ENCODE peak calls at places on chromosomes 16 and 17, in seven cellular contexts. One of them, this sample, is unnamed.
A peak's percentile ranks its signal among the peaks of the same experiment; 100 is the strongest.

GRCh38 chr17:64974750-64975317 is 55.6 kb upstream of the LRRC37A3 start:
- DNase-seq in naive thymus-derived CD4-positive, alpha-beta T cell: no peak
- DNase-seq in A549: no peak
- DNase-seq in lung: no peak
- DNase-seq in heart left ventricle: no peak
- DNase-seq in IMR-90: no peak
- DNase-seq in HAP-1: no peak
- DNase-seq in this sample: no peak

GRCh38 chr17:9350083-9350482 is 225.5 kb downstream of the STX8 start:
- DNase-seq in IMR-90: peak; percentile 98
- DNase-seq in heart left ventricle: no peak
- DNase-seq in HAP-1: no peak
- DNase-seq in A549: no peak
- DNase-seq in lung: no peak
- DNase-seq in naive thymus-derived CD4-positive, alpha-beta T cell: no peak
- DNase-seq in this sample: no peak

GRCh38 chr17:2685696-2686095 is 25.9 kb downstream of the CLUH start:
- DNase-seq in IMR-90: no peak
- DNase-seq in heart left ventricle: no peak
- DNase-seq in A549: no peak
- DNase-seq in lung: no peak
- DNase-seq in HAP-1: no peak
- DNase-seq in naive thymus-derived CD4-positive, alpha-beta T cell: no peak
- DNase-seq in this sample: peak; percentile 24

GRCh38 chr16:47045459-47045858 is 72.0 kb upstream of the DNAJA2 start:
- DNase-seq in heart left ventricle: no peak
- DNase-seq in lung: no peak
- DNase-seq in naive thymus-derived CD4-positive, alpha-beta T cell: no peak
- DNase-seq in A549: no peak
- DNase-seq in HAP-1: no peak
- DNase-seq in IMR-90: no peak
- DNase-seq in this sample: no peak

GRCh38 chr17:64386412-64387144 is 4.1 kb downstream of the PECAM1 start:
- DNase-seq in heart left ventricle: no peak
- DNase-seq in HAP-1: no peak
- DNase-seq in IMR-90: no peak
- DNase-seq in lung: no peak
- DNase-seq in naive thymus-derived CD4-positive, alpha-beta T cell: no peak
- DNase-seq in A549: no peak
- DNase-seq in this sample: no peak

GRCh38 chr17:78759969-78760352 is 22.1 kb downstream of the CYTH1 start:
- DNase-seq in A549: no peak
- DNase-seq in lung: no peak
- DNase-seq in IMR-90: no peak
- DNase-seq in HAP-1: no peak
- DNase-seq in naive thymus-derived CD4-positive, alpha-beta T cell: no peak
- DNase-seq in heart left ventricle: no peak
- DNase-seq in this sample: no peak

GRCh38 chr17:83155128-83156081 is 76.0 kb downstream of the METRNL start:
- DNase-seq in naive thymus-derived CD4-positive, alpha-beta T cell: no peak
- DNase-seq in HAP-1: no peak
- DNase-seq in IMR-90: peak; percentile 44
- DNase-seq in A549: no peak
- DNase-seq in lung: peak; percentile 29
- DNase-seq in heart left ventricle: no peak
- DNase-seq in this sample: no peak

GRCh38 chr17:19348081-19348650 is 14.4 kb downstream of the B9D1 start:
- DNase-seq in heart left ventricle: no peak
- DNase-seq in IMR-90: no peak
- DNase-seq in lung: no peak
- DNase-seq in HAP-1: no peak
- DNase-seq in A549: no peak
- DNase-seq in naive thymus-derived CD4-positive, alpha-beta T cell: no peak
- DNase-seq in this sample: no peak

GRCh38 chr16:85936761-85937343 is 37.9 kb downstream of the IRF8 start:
- DNase-seq in IMR-90: no peak
- DNase-seq in heart left ventricle: no peak
- DNase-seq in HAP-1: no peak
- DNase-seq in naive thymus-derived CD4-positive, alpha-beta T cell: no peak
- DNase-seq in A549: no peak
- DNase-seq in lung: no peak
- DNase-seq in this sample: peak; percentile 40

GRCh38 chr16:65375651-65376050 is 253.8 kb upstream of the CDH11 start:
- DNase-seq in IMR-90: peak; percentile 58
- DNase-seq in lung: no peak
- DNase-seq in HAP-1: no peak
- DNase-seq in A549: no peak
- DNase-seq in naive thymus-derived CD4-positive, alpha-beta T cell: no peak
- DNase-seq in heart left ventricle: no peak
- DNase-seq in this sample: no peak

GRCh38 chr17:7021993-7022778 is 664 bp upstream of the BCL6B start:
- DNase-seq in A549: peak; percentile 95
- DNase-seq in heart left ventricle: peak; percentile 92
- DNase-seq in HAP-1: peak; percentile 86
- DNase-seq in naive thymus-derived CD4-positive, alpha-beta T cell: peak; percentile 82
- DNase-seq in lung: peak; percentile 77
- DNase-seq in IMR-90: peak; percentile 36
- DNase-seq in this sample: peak; percentile 72

GRCh38 chr17:5283531-5284315 is 1.6 kb downstream of the RABEP1 start:
- DNase-seq in lung: no peak
- DNase-seq in IMR-90: peak; percentile 19
- DNase-seq in A549: no peak
- DNase-seq in HAP-1: peak; percentile 15
- DNase-seq in heart left ventricle: no peak
- DNase-seq in naive thymus-derived CD4-positive, alpha-beta T cell: no peak
- DNase-seq in this sample: peak; percentile 12

GRCh38 chr17:78717431-78717980 is 64.6 kb downstream of the CYTH1 start:
- DNase-seq in HAP-1: peak; percentile 68
- DNase-seq in lung: no peak
- DNase-seq in A549: peak; percentile 74
- DNase-seq in heart left ventricle: no peak
- DNase-seq in IMR-90: peak; percentile 26
- DNase-seq in naive thymus-derived CD4-positive, alpha-beta T cell: no peak
- DNase-seq in this sample: no peak

GRCh38 chr16:58414938-58415451 is 22.7 kb downstream of the GINS3 start:
- DNase-seq in A549: no peak
- DNase-seq in naive thymus-derived CD4-positive, alpha-beta T cell: no peak
- DNase-seq in HAP-1: no peak
- DNase-seq in lung: no peak
- DNase-seq in IMR-90: peak; percentile 29
- DNase-seq in heart left ventricle: no peak
- DNase-seq in this sample: no peak

GRCh38 chr16:21116148-21116693 is 34.4 kb downstream of the DNAH3 start:
- DNase-seq in heart left ventricle: no peak
- DNase-seq in naive thymus-derived CD4-positive, alpha-beta T cell: peak; percentile 2
- DNase-seq in HAP-1: peak; percentile 28
- DNase-seq in IMR-90: no peak
- DNase-seq in A549: no peak
- DNase-seq in lung: no peak
- DNase-seq in this sample: no peak

GRCh38 chr17:44043326-44043725 is 23.1 kb downstream of the LSM12 start:
- DNase-seq in A549: no peak
- DNase-seq in lung: no peak
- DNase-seq in heart left ventricle: no peak
- DNase-seq in naive thymus-derived CD4-positive, alpha-beta T cell: no peak
- DNase-seq in IMR-90: peak; percentile 63
- DNase-seq in HAP-1: no peak
- DNase-seq in this sample: no peak

GRCh38 chr17:17888821-17889220 is 52.0 kb upstream of the SREBF1 start:
- DNase-seq in lung: no peak
- DNase-seq in heart left ventricle: no peak
- DNase-seq in HAP-1: no peak
- DNase-seq in naive thymus-derived CD4-positive, alpha-beta T cell: no peak
- DNase-seq in IMR-90: peak; percentile 11
- DNase-seq in A549: peak; percentile 44
- DNase-seq in this sample: no peak

GRCh38 chr17:17888371-17888770 is 51.6 kb upstream of the SREBF1 start:
- DNase-seq in naive thymus-derived CD4-positive, alpha-beta T cell: no peak
- DNase-seq in heart left ventricle: no peak
- DNase-seq in A549: no peak
- DNase-seq in lung: no peak
- DNase-seq in HAP-1: no peak
- DNase-seq in IMR-90: no peak
- DNase-seq in this sample: no peak

GRCh38 chr17:17890773-17891759 is 54.3 kb upstream of the SREBF1 start:
- DNase-seq in A549: peak; percentile 91
- DNase-seq in heart left ventricle: no peak
- DNase-seq in naive thymus-derived CD4-positive, alpha-beta T cell: peak; percentile 43
- DNase-seq in IMR-90: peak; percentile 72
- DNase-seq in HAP-1: peak; percentile 68
- DNase-seq in lung: peak; percentile 58
- DNase-seq in this sample: peak; percentile 76

GRCh38 chr17:17892009-17892408 is 55.2 kb upstream of the SREBF1 start:
- DNase-seq in lung: no peak
- DNase-seq in heart left ventricle: no peak
- DNase-seq in IMR-90: no peak
- DNase-seq in A549: no peak
- DNase-seq in HAP-1: no peak
- DNase-seq in naive thymus-derived CD4-positive, alpha-beta T cell: no peak
- DNase-seq in this sample: no peak

DNA sequence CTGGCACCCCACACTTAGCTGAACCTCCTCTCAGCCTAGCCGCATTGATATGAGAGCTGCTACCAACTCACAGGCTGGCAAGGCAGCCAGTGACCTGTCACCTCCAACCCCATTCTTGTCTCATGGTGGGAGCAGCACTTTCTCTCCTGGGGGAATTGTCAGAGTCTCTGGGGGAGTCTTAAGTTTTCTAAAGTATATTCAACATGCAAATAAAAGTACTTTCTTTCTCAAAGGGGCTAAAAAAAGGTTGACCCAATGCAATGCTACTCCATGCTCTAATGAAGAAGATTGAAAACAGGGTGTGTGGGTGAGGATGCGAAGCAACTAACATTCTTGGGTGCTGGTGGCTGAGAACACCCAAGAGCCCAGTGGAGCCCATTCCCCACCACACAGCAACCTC is 53.1 kb upstream of the SREBF1 start:
- DNase-seq in lung: no peak
- DNase-seq in heart left ventricle: no peak
- DNase-seq in A549: no peak
- DNase-seq in HAP-1: no peak
- DNase-seq in IMR-90: no peak
- DNase-seq in naive thymus-derived CD4-positive, alpha-beta T cell: no peak
- DNase-seq in this sample: no peak
- H3K9me3 ChIP-seq in lung: no peaks in the 10 kb centered on the region
- H3K9me3 ChIP-seq in heart left ventricle: no peaks in the 10 kb centered on the region
- H3K9me3 ChIP-seq in A549: no peaks in the 10 kb centered on the region
- H3K9me3 ChIP-seq in HAP-1: no peaks in the 10 kb centered on the region
- H3K9me3 ChIP-seq in IMR-90: no peaks in the 10 kb centered on the region
- H3K9me3 ChIP-seq in naive thymus-derived CD4-positive, alpha-beta T cell: no peaks in the 10 kb centered on the region
- H3K9me3 ChIP-seq in this sample: no peaks in the 10 kb centered on the region

GRCh38 chr16:83011101-83011720 is 384.4 kb downstream of the CDH13 start:
- DNase-seq in A549: no peak
- DNase-seq in HAP-1: no peak
- DNase-seq in IMR-90: no peak
- DNase-seq in naive thymus-derived CD4-positive, alpha-beta T cell: no peak
- DNase-seq in lung: no peak
- DNase-seq in heart left ventricle: no peak
- DNase-seq in this sample: no peak
- H3K4me1 ChIP-seq in A549: no peaks in the 10 kb centered on the region
- H3K4me1 ChIP-seq in HAP-1: no peaks in the 10 kb centered on the region
- H3K4me1 ChIP-seq in IMR-90: peaks cover 2% of the 10 kb centered on the region
- H3K4me1 ChIP-seq in naive thymus-derived CD4-positive, alpha-beta T cell: no peaks in the 10 kb centered on the region
- H3K4me1 ChIP-seq in lung: peaks cover 2% of the 10 kb centered on the region
- H3K4me1 ChIP-seq in heart left ventricle: no peaks in the 10 kb centered on the region
- H3K4me1 ChIP-seq in this sample: no peaks in the 10 kb centered on the region

GRCh38 chr16:35449663-35450062 is 1990.3 kb downstream of the TP53TG3F start:
- DNase-seq in naive thymus-derived CD4-positive, alpha-beta T cell: no peak
- DNase-seq in IMR-90: no peak
- DNase-seq in lung: no peak
- DNase-seq in HAP-1: no peak
- DNase-seq in A549: no peak
- DNase-seq in heart left ventricle: no peak
- DNase-seq in this sample: no peak
- H3K9me3 ChIP-seq in naive thymus-derived CD4-positive, alpha-beta T cell: peaks cover 40% of the 10 kb centered on the region
- H3K9me3 ChIP-seq in IMR-90: peaks cover 32% of the 10 kb centered on the region
- H3K9me3 ChIP-seq in lung: peaks cover 13% of the 10 kb centered on the region
- H3K9me3 ChIP-seq in HAP-1: peaks cover 2% of the 10 kb centered on the region
- H3K9me3 ChIP-seq in A549: peaks cover 9% of the 10 kb centered on the region
- H3K9me3 ChIP-seq in heart left ventricle: peaks cover 51% of the 10 kb centered on the region
- H3K9me3 ChIP-seq in this sample: peaks cover 2% of the 10 kb centered on the region

GRCh38 chr16:66399930-66400329 is 27.2 kb upstream of the BEAN1 start:
- DNase-seq in lung: no peak
- DNase-seq in A549: no peak
- DNase-seq in heart left ventricle: no peak
- DNase-seq in IMR-90: no peak
- DNase-seq in HAP-1: peak; percentile 88
- DNase-seq in naive thymus-derived CD4-positive, alpha-beta T cell: no peak
- DNase-seq in this sample: no peak

GRCh38 chr16:66399031-66399430 is 28.1 kb upstream of the BEAN1 start:
- DNase-seq in lung: no peak
- DNase-seq in naive thymus-derived CD4-positive, alpha-beta T cell: no peak
- DNase-seq in heart left ventricle: no peak
- DNase-seq in IMR-90: peak; percentile 29
- DNase-seq in A549: no peak
- DNase-seq in HAP-1: no peak
- DNase-seq in this sample: no peak

GRCh38 chr16:66402166-66402565 is 24.9 kb upstream of the BEAN1 start:
- DNase-seq in A549: no peak
- DNase-seq in naive thymus-derived CD4-positive, alpha-beta T cell: no peak
- DNase-seq in HAP-1: no peak
- DNase-seq in heart left ventricle: no peak
- DNase-seq in IMR-90: no peak
- DNase-seq in lung: no peak
- DNase-seq in this sample: no peak

GRCh38 chr16:66401610-66402009 is 25.5 kb upstream of the BEAN1 start:
- DNase-seq in naive thymus-derived CD4-positive, alpha-beta T cell: no peak
- DNase-seq in heart left ventricle: no peak
- DNase-seq in HAP-1: no peak
- DNase-seq in IMR-90: no peak
- DNase-seq in lung: no peak
- DNase-seq in A549: no peak
- DNase-seq in this sample: no peak

DNA sequence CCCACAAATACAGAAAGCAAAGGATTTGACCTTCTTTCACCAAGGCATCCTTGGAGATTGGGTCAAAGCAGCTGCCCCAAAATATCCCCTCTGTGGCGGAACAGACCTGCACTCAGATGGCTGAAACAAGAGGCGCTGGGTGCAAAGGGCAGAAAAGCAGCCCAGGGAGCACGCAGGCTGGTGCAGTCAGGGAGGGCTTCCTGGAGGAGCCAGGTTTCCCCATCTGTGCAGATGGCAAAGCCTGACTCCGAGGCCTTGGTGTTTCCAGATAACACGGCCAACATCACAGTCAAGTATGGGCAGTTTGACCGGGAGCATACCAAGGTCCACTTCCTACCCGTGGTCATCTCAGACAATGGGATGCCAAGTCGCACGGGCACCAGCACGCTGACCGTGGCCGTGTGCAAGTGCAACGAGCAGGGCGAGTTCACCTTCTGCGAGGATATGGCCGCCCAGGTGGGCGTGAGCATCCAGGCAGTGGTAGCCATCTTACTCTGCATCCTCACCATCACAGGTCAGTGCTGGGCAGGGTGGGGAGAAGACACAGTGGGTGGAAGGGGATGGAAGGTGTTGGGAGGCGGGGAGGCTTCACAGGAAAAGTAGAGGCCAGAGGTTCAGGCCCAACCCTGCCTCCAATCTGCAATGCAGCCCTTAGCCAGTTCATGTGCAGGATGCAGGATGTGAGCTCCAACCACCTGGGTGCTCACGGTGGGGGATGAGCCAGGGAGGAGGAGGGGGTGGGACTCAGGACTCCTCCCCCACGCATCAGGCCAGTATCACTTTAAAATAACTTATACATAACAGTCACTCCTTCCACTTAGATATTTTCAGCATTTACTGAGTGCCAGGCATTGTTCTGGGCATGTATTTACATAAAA is 26.4 kb upstream of the BEAN1 start:
- DNase-seq in A549: no peak
- DNase-seq in lung: no peak
- DNase-seq in heart left ventricle: no peak
- DNase-seq in naive thymus-derived CD4-positive, alpha-beta T cell: no peak
- DNase-seq in HAP-1: no peak
- DNase-seq in IMR-90: no peak
- DNase-seq in this sample: no peak
- H3K4me1 ChIP-seq in A549: no peaks in the 10 kb centered on the region
- H3K4me1 ChIP-seq in lung: no peaks in the 10 kb centered on the region
- H3K4me1 ChIP-seq in heart left ventricle: peaks cover 8% of the 10 kb centered on the region
- H3K4me1 ChIP-seq in naive thymus-derived CD4-positive, alpha-beta T cell: no peaks in the 10 kb centered on the region
- H3K4me1 ChIP-seq in HAP-1: peaks cover 9% of the 10 kb centered on the region
- H3K4me1 ChIP-seq in IMR-90: no peaks in the 10 kb centered on the region
- H3K4me1 ChIP-seq in this sample: no peaks in the 10 kb centered on the region

This sample was measured in small intestine.